ENCODE peak calls at places on chromosome 5, in nine cellular contexts. C is SJSA1; Q is A549; W is left ventricle myocardium inferior; A is adrenal gland; K is CD4-positive, alpha-beta T cell; U is effector memory CD4-positive, alpha-beta T cell; G is Peyer's patch; L is heart right ventricle. M is an unnamed sample.

GRCh38 chr5:151139015-151139414 is 18.6 kb downstream of the ANXA6 start:
- DNase-seq in U (peak; percentile 31), K (no peak), L (no peak), Q (no peak), C (no peak), A (no peak), W (no peak), G (no peak), M (no peak)

GRCh38 chr5:104452554-104452953 is 890.0 kb upstream of the NUDT12 start:
- DNase-seq in U (no peak), C (no peak), K (no peak), W (no peak), A (no peak), L (no peak), Q (no peak), G (no peak), M (no peak)

GRCh38 chr5:132420706-132421272 is 51.3 kb downstream of the SLC22A5 start:
- DNase-seq in K (no peak), G (peak; percentile 82), L (no peak), U (no peak), A (no peak), Q (no peak), C (no peak), W (no peak), M (no peak)

GRCh38 chr5:56346717-56347116 is 113.6 kb upstream of the ANKRD55 start:
- DNase-seq in K (no peak), G (no peak), A (no peak), W (no peak), C (no peak), L (no peak), U (no peak), Q (no peak), M (no peak)

GRCh38 chr5:74320526-74320925 is 320.0 kb downstream of the ENC1 start:
- DNase-seq in G (no peak), K (no peak), C (no peak), Q (no peak), U (no peak), A (no peak), L (no peak), W (no peak), M (no peak)

GRCh38 chr5:79849061-79849460 is 142.0 kb downstream of the MTX3 start:
- DNase-seq in A (no peak), L (no peak), G (no peak), C (no peak), W (no peak), Q (no peak), K (no peak), U (no peak), M (no peak)

GRCh38 chr5:72472031-72472430 is 35.2 kb downstream of the ZNF366 start:
- DNase-seq in K (no peak), A (no peak), G (no peak), L (no peak), W (no peak), U (no peak), C (no peak), Q (no peak), M (no peak)

GRCh38 chr5:87113848-87114247 is 153.8 kb upstream of the RASA1 start:
- DNase-seq in C (peak; percentile 96), G (no peak), W (no peak), L (no peak), U (no peak), A (no peak), K (no peak), Q (no peak), M (no peak)

GRCh38 chr5:68187268-68188055 is 28.1 kb upstream of the PIK3R1 start:
- DNase-seq in Q (no peak), W (peak; percentile 23), K (no peak), L (peak; percentile 31), U (no peak), G (no peak), A (peak; percentile 41), C (no peak), M (peak; percentile 79)
- H3K27ac ChIP-seq in Q (no peak overlapping the region), W (peak overlapping the region; percentile 70), K (no peak overlapping the region), L (peak overlapping the region; percentile 58), U (no peak overlapping the region), G (no peak overlapping the region), A (no peak overlapping the region), C (no peak overlapping the region), M (peak overlapping the region; percentile 96)

GRCh38 chr5:167814828-167815227 is 476.6 kb upstream of the WWC1 start:
- DNase-seq in Q (no peak), U (no peak), A (no peak), G (no peak), C (peak; percentile 99), K (no peak), W (no peak), L (no peak), M (no peak)
- H3K27ac ChIP-seq in Q (no peak overlapping the region), U (no peak overlapping the region), A (no peak overlapping the region), G (no peak overlapping the region), C (peak overlapping the region; percentile 81), K (no peak overlapping the region), W (no peak overlapping the region), L (no peak overlapping the region), M (no peak overlapping the region)

GRCh38 chr5:78552729-78553341 is 95.7 kb downstream of the LHFPL2 start:
- DNase-seq in Q (no peak), K (no peak), C (no peak), L (no peak), A (no peak), W (no peak), G (no peak), U (no peak), M (no peak)

GRCh38 chr5:78555870-78556269 is 92.7 kb downstream of the LHFPL2 start:
- DNase-seq in U (no peak), C (no peak), L (no peak), Q (no peak), G (no peak), K (no peak), A (no peak), W (no peak), M (no peak)

GRCh38 chr5:78553991-78554390 is 94.6 kb downstream of the LHFPL2 start:
- DNase-seq in W (no peak), K (no peak), G (no peak), Q (no peak), A (no peak), U (no peak), L (no peak), C (no peak), M (no peak)

GRCh38 chr5:78554595-78554994 is 94.0 kb downstream of the LHFPL2 start:
- DNase-seq in L (no peak), Q (no peak), U (no peak), A (no peak), K (no peak), W (no peak), G (no peak), C (no peak), M (no peak)

GRCh38 chr5:78553578-78553977 is 95.0 kb downstream of the LHFPL2 start:
- DNase-seq in C (no peak), U (no peak), L (no peak), Q (no peak), W (no peak), A (no peak), G (no peak), K (no peak), M (no peak)
- H3K27ac ChIP-seq in C (no peak overlapping the region), U (no peak overlapping the region), L (peak overlapping the region; percentile 23), Q (no peak overlapping the region), W (no peak overlapping the region), A (no peak overlapping the region), G (no peak overlapping the region), K (no peak overlapping the region), M (no peak overlapping the region)

DNA sequence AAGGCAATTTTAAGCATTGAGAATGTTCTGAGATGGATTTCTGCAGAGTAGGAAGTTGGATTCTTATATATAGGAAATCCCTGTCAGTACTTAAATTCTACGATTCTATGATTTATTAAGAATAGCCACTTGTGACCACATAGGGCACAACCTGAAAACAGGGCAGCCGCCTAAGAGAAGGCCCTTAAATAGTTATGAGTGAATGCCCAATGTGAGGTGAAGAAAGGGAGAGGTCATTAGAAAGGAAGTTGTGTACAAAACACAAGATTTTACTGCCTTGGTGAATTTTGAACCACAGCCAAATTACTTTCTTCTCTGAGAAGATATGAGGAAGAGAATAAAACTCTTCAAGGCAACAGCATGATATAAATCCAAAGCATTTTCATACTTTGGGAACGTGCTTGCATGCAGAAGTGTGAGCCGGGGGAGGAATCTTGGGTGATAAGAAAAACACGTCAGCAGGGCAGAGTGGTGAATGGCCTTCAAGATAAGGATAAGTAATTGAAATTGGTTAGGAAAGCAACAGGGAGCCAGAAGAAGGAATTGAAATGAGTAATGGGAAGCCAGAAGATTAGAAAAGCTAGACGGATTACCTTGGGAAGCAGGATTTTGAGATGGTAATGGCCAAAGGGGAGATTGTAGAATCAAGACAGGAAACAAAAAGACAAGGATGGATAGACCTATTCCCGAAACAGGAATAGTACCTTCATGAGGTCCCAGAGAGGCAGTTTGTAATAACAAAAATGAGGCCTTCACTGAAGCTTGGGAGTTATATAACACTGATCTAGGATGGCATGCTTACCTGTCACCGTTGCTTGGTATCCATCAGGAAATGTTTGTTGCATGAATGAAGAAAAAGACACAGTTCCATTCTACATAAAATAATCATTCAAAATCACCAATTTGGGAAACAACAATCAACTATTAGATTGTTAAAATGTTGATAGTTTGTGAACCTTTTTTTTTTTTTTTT is 244.3 kb downstream of the PDE4D start:
- DNase-seq in C (no peak), U (no peak), L (no peak), K (no peak), G (peak; percentile 73), Q (no peak), W (no peak), A (no peak), M (no peak)
- H3K27ac ChIP-seq in C (no peak overlapping the region), U (no peak overlapping the region), L (no peak overlapping the region), K (no peak overlapping the region), G (no peak overlapping the region), Q (peak overlapping the region; percentile 5), W (no peak overlapping the region), A (no peak overlapping the region), M (no peak overlapping the region)

M was measured in caudate nucleus.